ENCODE peak calls at places on chromosomes 6 and 20, in ten cellular contexts. One of them, this sample, is unnamed.

GRCh38 chr6:124028117-124028516 is 224.5 kb downstream of the NKAIN2 start:
- DNase-seq in adrenal gland: no peak
- DNase-seq in mesothelial cell of epicardium: no peak
- DNase-seq in lower lobe of right lung: no peak
- DNase-seq in fibroblast of mammary gland: no peak
- DNase-seq in glutamatergic neuron: no peak
- DNase-seq in GM20000: no peak
- DNase-seq in thoracic aorta: no peak
- DNase-seq in OCI-LY7: no peak
- DNase-seq in astrocyte of the spinal cord: peak; percentile 24
- DNase-seq in this sample: no peak

GRCh38 chr20:58710481-58711265 is 18.1 kb downstream of the NPEPL1 start:
- DNase-seq in adrenal gland: no peak
- DNase-seq in mesothelial cell of epicardium: peak; percentile 35
- DNase-seq in lower lobe of right lung: no peak
- DNase-seq in fibroblast of mammary gland: no peak
- DNase-seq in glutamatergic neuron: peak; percentile 17
- DNase-seq in GM20000: no peak
- DNase-seq in thoracic aorta: no peak
- DNase-seq in OCI-LY7: no peak
- DNase-seq in astrocyte of the spinal cord: no peak
- DNase-seq in this sample: peak; percentile 2

GRCh38 chr20:11810316-11811130 is 107.2 kb upstream of the BTBD3 start:
- DNase-seq in adrenal gland: no peak
- DNase-seq in mesothelial cell of epicardium: no peak
- DNase-seq in lower lobe of right lung: no peak
- DNase-seq in fibroblast of mammary gland: peak; percentile 79
- DNase-seq in glutamatergic neuron: no peak
- DNase-seq in GM20000: no peak
- DNase-seq in thoracic aorta: no peak
- DNase-seq in OCI-LY7: no peak
- DNase-seq in astrocyte of the spinal cord: peak; percentile 63
- DNase-seq in this sample: no peak

GRCh38 chr20:46998497-46999190 is 104.0 kb downstream of the EYA2 start:
- DNase-seq in adrenal gland: no peak
- DNase-seq in mesothelial cell of epicardium: no peak
- DNase-seq in lower lobe of right lung: no peak
- DNase-seq in fibroblast of mammary gland: no peak
- DNase-seq in glutamatergic neuron: no peak
- DNase-seq in GM20000: no peak
- DNase-seq in thoracic aorta: no peak
- DNase-seq in OCI-LY7: no peak
- DNase-seq in astrocyte of the spinal cord: no peak
- DNase-seq in this sample: no peak

GRCh38 chr6:167980911-167981310 is 16.6 kb upstream of the KIF25 start:
- DNase-seq in adrenal gland: no peak
- DNase-seq in mesothelial cell of epicardium: no peak
- DNase-seq in lower lobe of right lung: no peak
- DNase-seq in fibroblast of mammary gland: no peak
- DNase-seq in glutamatergic neuron: no peak
- DNase-seq in GM20000: no peak
- DNase-seq in thoracic aorta: no peak
- DNase-seq in OCI-LY7: no peak
- DNase-seq in astrocyte of the spinal cord: peak; percentile 29
- DNase-seq in this sample: no peak

GRCh38 chr20:1335961-1336698 is 7.2 kb upstream of the SDCBP2 start:
- DNase-seq in adrenal gland: no peak
- DNase-seq in mesothelial cell of epicardium: no peak
- DNase-seq in lower lobe of right lung: no peak
- DNase-seq in fibroblast of mammary gland: no peak
- DNase-seq in glutamatergic neuron: no peak
- DNase-seq in GM20000: no peak
- DNase-seq in thoracic aorta: no peak
- DNase-seq in OCI-LY7: no peak
- DNase-seq in astrocyte of the spinal cord: no peak
- DNase-seq in this sample: no peak

GRCh38 chr20:4666001-4666470 is 55.7 kb upstream of the PRND start:
- DNase-seq in adrenal gland: peak; percentile 32
- DNase-seq in mesothelial cell of epicardium: no peak
- DNase-seq in lower lobe of right lung: no peak
- DNase-seq in fibroblast of mammary gland: peak; percentile 63
- DNase-seq in glutamatergic neuron: no peak
- DNase-seq in GM20000: no peak
- DNase-seq in thoracic aorta: no peak
- DNase-seq in OCI-LY7: no peak
- DNase-seq in astrocyte of the spinal cord: peak; percentile 45
- DNase-seq in this sample: no peak

GRCh38 chr20:50689864-50690263 is 1.5 kb downstream of the RIPOR3 start:
- DNase-seq in adrenal gland: peak; percentile 34
- DNase-seq in mesothelial cell of epicardium: no peak
- DNase-seq in lower lobe of right lung: no peak
- DNase-seq in fibroblast of mammary gland: peak; percentile 65
- DNase-seq in glutamatergic neuron: no peak
- DNase-seq in GM20000: no peak
- DNase-seq in thoracic aorta: no peak
- DNase-seq in OCI-LY7: no peak
- DNase-seq in astrocyte of the spinal cord: no peak
- DNase-seq in this sample: no peak

GRCh38 chr6:36793296-36793912 is 45.8 kb downstream of the CPNE5 start:
- DNase-seq in adrenal gland: no peak
- DNase-seq in mesothelial cell of epicardium: no peak
- DNase-seq in lower lobe of right lung: no peak
- DNase-seq in fibroblast of mammary gland: no peak
- DNase-seq in glutamatergic neuron: no peak
- DNase-seq in GM20000: no peak
- DNase-seq in thoracic aorta: no peak
- DNase-seq in OCI-LY7: no peak
- DNase-seq in astrocyte of the spinal cord: no peak
- DNase-seq in this sample: no peak

GRCh38 chr20:6819599-6819998 is 52.1 kb downstream of the BMP2 start:
- DNase-seq in adrenal gland: no peak
- DNase-seq in mesothelial cell of epicardium: no peak
- DNase-seq in lower lobe of right lung: no peak
- DNase-seq in fibroblast of mammary gland: no peak
- DNase-seq in glutamatergic neuron: no peak
- DNase-seq in GM20000: no peak
- DNase-seq in thoracic aorta: no peak
- DNase-seq in OCI-LY7: no peak
- DNase-seq in astrocyte of the spinal cord: no peak
- DNase-seq in this sample: no peak
- TF ChIP-seq CTCF in adrenal gland: peak; percentile 10
- TF ChIP-seq CTCF in mesothelial cell of epicardium: no peak
- TF ChIP-seq CTCF in lower lobe of right lung: peak; percentile 32
- TF ChIP-seq CTCF in fibroblast of mammary gland: no peak
- TF ChIP-seq CTCF in glutamatergic neuron: no peak
- TF ChIP-seq CTCF in GM20000: no peak
- TF ChIP-seq CTCF in thoracic aorta: peak; percentile 18
- TF ChIP-seq CTCF in OCI-LY7: peak; percentile 12
- TF ChIP-seq CTCF in astrocyte of the spinal cord: peak; percentile 5
- TF ChIP-seq CTCF in this sample: no peak

DNA sequence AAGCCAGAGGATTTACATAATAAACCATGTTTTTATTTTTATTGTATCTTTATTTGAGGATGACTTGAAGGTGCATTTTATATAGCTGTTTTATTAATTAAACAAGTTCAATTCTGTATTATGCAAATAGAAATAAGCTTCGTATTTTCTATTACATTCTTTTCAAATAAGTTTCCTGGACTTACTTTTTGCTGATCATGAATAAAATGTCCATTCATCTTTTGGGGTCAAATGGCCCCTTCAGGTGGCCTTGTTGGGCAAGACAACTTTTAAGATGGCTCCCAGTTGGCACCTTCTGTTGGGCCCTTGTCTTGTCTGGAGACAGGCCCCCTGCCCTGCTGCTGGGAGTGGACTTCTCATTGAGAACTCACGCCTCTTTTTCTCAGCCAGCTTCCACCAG is 654.6 kb upstream of the NOX3 start:
- DNase-seq in adrenal gland: no peak
- DNase-seq in mesothelial cell of epicardium: no peak
- DNase-seq in lower lobe of right lung: no peak
- DNase-seq in fibroblast of mammary gland: no peak
- DNase-seq in glutamatergic neuron: no peak
- DNase-seq in GM20000: no peak
- DNase-seq in thoracic aorta: no peak
- DNase-seq in OCI-LY7: no peak
- DNase-seq in astrocyte of the spinal cord: no peak
- DNase-seq in this sample: no peak
- TF ChIP-seq CTCF in adrenal gland: no peak
- TF ChIP-seq CTCF in mesothelial cell of epicardium: no peak
- TF ChIP-seq CTCF in lower lobe of right lung: no peak
- TF ChIP-seq CTCF in fibroblast of mammary gland: no peak
- TF ChIP-seq CTCF in glutamatergic neuron: no peak
- TF ChIP-seq CTCF in GM20000: no peak
- TF ChIP-seq CTCF in thoracic aorta: no peak
- TF ChIP-seq CTCF in OCI-LY7: no peak
- TF ChIP-seq CTCF in astrocyte of the spinal cord: no peak
- TF ChIP-seq CTCF in this sample: no peak

GRCh38 chr6:43774776-43775583 is 5.0 kb downstream of the VEGFA start:
- DNase-seq in adrenal gland: peak; percentile 84
- DNase-seq in mesothelial cell of epicardium: peak; percentile 68
- DNase-seq in lower lobe of right lung: peak; percentile 87
- DNase-seq in fibroblast of mammary gland: peak; percentile 73
- DNase-seq in glutamatergic neuron: peak; percentile 77
- DNase-seq in GM20000: peak; percentile 89
- DNase-seq in thoracic aorta: no peak
- DNase-seq in OCI-LY7: peak; percentile 57
- DNase-seq in astrocyte of the spinal cord: peak; percentile 64
- DNase-seq in this sample: peak; percentile 65

GRCh38 chr6:43773981-43774775 is 4.2 kb downstream of the VEGFA start:
- DNase-seq in adrenal gland: no peak
- DNase-seq in mesothelial cell of epicardium: no peak
- DNase-seq in lower lobe of right lung: no peak
- DNase-seq in fibroblast of mammary gland: no peak
- DNase-seq in glutamatergic neuron: no peak
- DNase-seq in GM20000: no peak
- DNase-seq in thoracic aorta: no peak
- DNase-seq in OCI-LY7: no peak
- DNase-seq in astrocyte of the spinal cord: no peak
- DNase-seq in this sample: no peak

GRCh38 chr6:43771858-43772570 is 2.0 kb downstream of the VEGFA start:
- DNase-seq in adrenal gland: peak; percentile 86
- DNase-seq in mesothelial cell of epicardium: peak; percentile 66
- DNase-seq in lower lobe of right lung: peak; percentile 86
- DNase-seq in fibroblast of mammary gland: no peak
- DNase-seq in glutamatergic neuron: peak; percentile 51
- DNase-seq in GM20000: peak; percentile 83
- DNase-seq in thoracic aorta: no peak
- DNase-seq in OCI-LY7: peak; percentile 82
- DNase-seq in astrocyte of the spinal cord: peak; percentile 42
- DNase-seq in this sample: peak; percentile 49

GRCh38 chr6:43772571-43773049 is 2.6 kb downstream of the VEGFA start:
- DNase-seq in adrenal gland: peak; percentile 55
- DNase-seq in mesothelial cell of epicardium: no peak
- DNase-seq in lower lobe of right lung: no peak
- DNase-seq in fibroblast of mammary gland: no peak
- DNase-seq in glutamatergic neuron: no peak
- DNase-seq in GM20000: no peak
- DNase-seq in thoracic aorta: no peak
- DNase-seq in OCI-LY7: peak; percentile 31
- DNase-seq in astrocyte of the spinal cord: peak; percentile 25
- DNase-seq in this sample: no peak

DNA sequence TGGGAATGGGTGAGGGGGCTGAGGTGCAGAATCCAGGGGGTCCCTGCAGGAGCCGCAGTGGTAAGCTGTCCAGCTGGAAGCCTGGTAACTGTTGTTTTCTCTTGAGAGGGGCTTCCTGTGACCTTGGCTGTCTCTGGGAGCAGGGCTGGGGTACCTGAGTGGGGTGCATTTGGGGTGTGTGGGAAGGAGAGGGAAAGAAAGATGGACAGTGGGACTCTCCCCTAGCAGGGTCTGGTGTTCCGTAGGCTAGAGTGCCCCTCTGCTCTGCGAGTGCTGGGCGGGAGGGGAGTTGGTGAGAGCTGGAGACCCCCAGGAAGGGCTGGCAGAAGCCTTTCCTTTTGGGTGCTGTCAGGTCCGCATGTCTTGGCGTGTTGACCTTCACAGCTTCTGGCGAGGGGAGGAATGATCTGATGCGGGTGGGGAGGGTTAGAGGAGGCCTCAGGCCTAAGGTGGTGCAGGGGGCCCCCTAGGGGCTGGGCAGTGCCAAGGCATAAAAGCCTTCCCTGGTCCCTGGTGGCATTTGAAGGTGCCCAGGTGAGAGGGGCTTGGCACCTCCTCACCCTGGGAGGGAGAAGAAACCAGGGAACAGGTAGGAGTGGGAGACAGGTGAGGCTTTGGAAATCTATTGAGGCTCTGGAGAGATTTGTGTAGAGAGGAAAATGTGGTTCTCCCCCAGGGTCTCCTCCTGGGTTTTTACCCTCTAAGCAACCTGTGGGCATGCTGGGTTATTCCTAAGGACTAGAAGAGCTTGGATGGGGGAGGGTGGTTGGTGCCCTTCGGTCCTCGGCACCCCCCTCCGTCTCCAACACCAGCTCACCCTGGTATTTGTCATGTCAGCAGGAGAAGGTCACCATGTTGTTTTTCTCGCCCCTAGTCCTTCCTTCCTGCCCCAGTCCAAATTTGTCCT is 3.3 kb downstream of the VEGFA start:
- DNase-seq in adrenal gland: peak; percentile 76
- DNase-seq in mesothelial cell of epicardium: no peak
- DNase-seq in lower lobe of right lung: peak; percentile 76
- DNase-seq in fibroblast of mammary gland: peak; percentile 63
- DNase-seq in glutamatergic neuron: no peak
- DNase-seq in GM20000: peak; percentile 86
- DNase-seq in thoracic aorta: no peak
- DNase-seq in OCI-LY7: peak; percentile 86
- DNase-seq in astrocyte of the spinal cord: peak; percentile 17
- DNase-seq in this sample: peak; percentile 27
- TF ChIP-seq CTCF in adrenal gland: peak; percentile 55
- TF ChIP-seq CTCF in mesothelial cell of epicardium: peak; percentile 39
- TF ChIP-seq CTCF in lower lobe of right lung: peak; percentile 73
- TF ChIP-seq CTCF in fibroblast of mammary gland: peak; percentile 81
- TF ChIP-seq CTCF in glutamatergic neuron: peak; percentile 55
- TF ChIP-seq CTCF in GM20000: peak; percentile 80
- TF ChIP-seq CTCF in thoracic aorta: peak; percentile 27
- TF ChIP-seq CTCF in OCI-LY7: peak; percentile 96
- TF ChIP-seq CTCF in astrocyte of the spinal cord: peak; percentile 81
- TF ChIP-seq CTCF in this sample: peak; percentile 53

DNA sequence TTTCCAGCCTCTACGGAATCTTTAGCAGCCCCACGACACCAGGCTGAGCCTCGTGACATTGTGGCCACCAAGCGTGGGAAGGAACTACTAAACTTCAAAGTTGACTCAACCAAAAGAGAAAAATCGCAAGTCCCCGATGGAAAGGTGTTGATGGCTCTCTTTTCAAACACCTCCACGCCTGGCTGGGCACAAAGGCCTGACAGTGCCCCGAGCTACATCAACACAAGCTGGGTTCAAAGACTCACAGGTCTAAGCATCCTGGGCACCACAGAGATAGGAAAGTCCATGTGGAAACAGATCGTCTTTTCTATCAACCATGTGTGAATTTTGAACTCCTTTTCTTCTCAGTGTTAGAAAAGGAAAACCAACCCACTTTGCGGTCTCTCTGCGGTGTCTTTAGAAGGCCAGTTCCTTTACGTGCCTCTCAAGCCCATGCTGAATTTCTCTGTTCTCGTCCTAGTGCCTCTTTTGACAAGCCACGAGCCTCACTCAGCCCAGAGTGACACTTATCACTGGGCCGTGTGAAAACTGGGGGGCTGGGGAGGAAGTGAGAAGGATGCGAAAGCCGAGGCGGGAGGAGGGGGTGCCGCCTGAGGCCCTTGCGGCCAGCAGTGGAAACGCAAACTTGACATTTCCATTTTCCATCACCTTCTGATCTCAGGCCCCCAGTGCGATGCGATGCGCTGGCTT is 59.4 kb downstream of the GFOD1 start:
- DNase-seq in adrenal gland: peak; percentile 26
- DNase-seq in mesothelial cell of epicardium: no peak
- DNase-seq in lower lobe of right lung: peak; percentile 56
- DNase-seq in fibroblast of mammary gland: no peak
- DNase-seq in glutamatergic neuron: no peak
- DNase-seq in GM20000: peak; percentile 77
- DNase-seq in thoracic aorta: no peak
- DNase-seq in OCI-LY7: peak; percentile 72
- DNase-seq in astrocyte of the spinal cord: no peak
- DNase-seq in this sample: no peak
- TF ChIP-seq CTCF in adrenal gland: no peak
- TF ChIP-seq CTCF in mesothelial cell of epicardium: no peak
- TF ChIP-seq CTCF in lower lobe of right lung: no peak
- TF ChIP-seq CTCF in fibroblast of mammary gland: no peak
- TF ChIP-seq CTCF in glutamatergic neuron: no peak
- TF ChIP-seq CTCF in GM20000: no peak
- TF ChIP-seq CTCF in thoracic aorta: no peak
- TF ChIP-seq CTCF in OCI-LY7: peak; percentile 62
- TF ChIP-seq CTCF in astrocyte of the spinal cord: no peak
- TF ChIP-seq CTCF in this sample: peak; percentile 25

This sample was measured in endothelial cell.